ENCODE peak calls at places on chromosomes 4 and X, in four cellular contexts. O is A549, Z is ovary, K is tibial artery. C is an unnamed sample.

GRCh38 chr4:150581206-150581605 is 745 bp upstream of the MAB21L2 start:
- DNase-seq in O (no peak), Z (no peak), K (no peak), C (no peak)

GRCh38 chr4:60657802-60658201 is 542.3 kb upstream of the ADGRL3 start:
- DNase-seq in O (no peak), Z (no peak), K (no peak), C (no peak)

GRCh38 chrX:100410083-100410590 is at the start of gene PCDH19:
- DNase-seq in O (peak; percentile 49), Z (peak; percentile 58), K (no peak), C (no peak)

GRCh38 chr4:107408968-107409367 is 311.1 kb downstream of the PAPSS1 start:
- DNase-seq in O (no peak), Z (no peak), K (no peak), C (no peak)

GRCh38 chr4:118865091-118865708 is 23.5 kb upstream of the SYNPO2 start:
- DNase-seq in O (peak; percentile 49), Z (no peak), K (no peak), C (peak; percentile 43)

GRCh38 chrX:141642979-141643378 is 53.5 kb downstream of the SPANXA2 start:
- DNase-seq in O (no peak), Z (no peak), K (no peak), C (peak; percentile 2)

GRCh38 chrX:150913511-150913910 is 15.0 kb upstream of the CD99L2 start:
- DNase-seq in O (no peak), Z (no peak), K (no peak), C (peak; percentile 50)

GRCh38 chr4:161929966-161930365 is 233.8 kb downstream of the FSTL5 start:
- DNase-seq in O (no peak), Z (no peak), K (no peak), C (peak; percentile 22)

GRCh38 chr4:39718366-39719323 is 20.7 kb downstream of the UBE2K start:
- DNase-seq in O (no peak), Z (no peak), K (peak; percentile 52), C (no peak)

GRCh38 chrX:84123585-84123984 is 64.4 kb downstream of the RPS6KA6 start:
- DNase-seq in O (no peak), Z (no peak), K (no peak), C (no peak)

GRCh38 chr4:174437756-174438155 is 84.5 kb downstream of the HPGD start:
- DNase-seq in O (no peak), Z (no peak), K (no peak), C (no peak)

GRCh38 chr4:177010421-177010820 is 217.7 kb upstream of the VEGFC start:
- DNase-seq in O (no peak), Z (no peak), K (no peak), C (no peak)

GRCh38 chrX:12814434-12814833 is 23.2 kb downstream of the PRPS2 start:
- DNase-seq in O (peak; percentile 30), Z (no peak), K (no peak), C (peak; percentile 14)

GRCh38 chrX:15714529-15714928 is 23.5 kb upstream of the CA5B start:
- DNase-seq in O (no peak), Z (no peak), K (no peak), C (no peak)

GRCh38 chrX:49164589-49165360 is 2.2 kb downstream of the MAGIX start:
- DNase-seq in O (no peak), Z (no peak), K (no peak), C (no peak)

GRCh38 chr4:102736636-102737549 is 23.9 kb downstream of the MANBA start:
- DNase-seq in O (no peak), Z (no peak), K (no peak), C (no peak)

GRCh38 chr4:159430896-159431295 is 328.0 kb downstream of the RAPGEF2 start:
- DNase-seq in O (no peak), Z (no peak), K (no peak), C (no peak)

GRCh38 chrX:68492583-68492982 is 6.3 kb upstream of the YIPF6 start:
- DNase-seq in O (no peak), Z (no peak), K (no peak), C (no peak)

DNA sequence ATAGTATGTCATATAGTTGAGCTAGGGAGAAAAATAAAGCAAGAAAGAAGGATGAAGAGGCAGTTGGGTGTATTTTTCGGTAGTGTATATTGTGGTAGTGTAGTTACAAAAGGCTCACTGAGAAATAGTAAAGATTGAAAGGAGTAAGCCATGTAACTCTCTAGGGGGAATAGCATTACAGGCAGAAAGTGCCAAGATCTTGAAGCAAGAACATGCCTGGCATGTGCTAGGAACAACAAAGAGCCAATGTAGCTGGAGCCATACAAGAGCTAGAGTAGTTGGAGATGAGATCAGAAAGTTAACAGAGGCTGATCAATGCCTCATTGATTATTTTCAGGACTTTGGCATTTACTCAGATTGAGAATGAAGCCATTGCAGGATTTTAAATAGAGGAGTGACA is 3.0 kb downstream of the ABCE1 start:
- DNase-seq in O (no peak), Z (no peak), K (no peak), C (no peak)
- H3K4me3 ChIP-seq in O (no peak overlapping the region), Z (no peak overlapping the region), K (no peak overlapping the region), C (peak overlapping the region; percentile 62)

GRCh38 chrX:134246282-134246681 is 9.3 kb downstream of the CCDC160 start:
- DNase-seq in O (no peak), Z (no peak), K (no peak), C (no peak)

GRCh38 chrX:134249231-134249630 is 12.2 kb downstream of the CCDC160 start:
- DNase-seq in O (no peak), Z (no peak), K (no peak), C (no peak)

GRCh38 chrX:134244043-134244442 is 7.1 kb downstream of the CCDC160 start:
- DNase-seq in O (no peak), Z (no peak), K (no peak), C (no peak)

GRCh38 chrX:134251241-134251640 is 14.3 kb downstream of the CCDC160 start:
- DNase-seq in O (no peak), Z (no peak), K (no peak), C (no peak)

DNA sequence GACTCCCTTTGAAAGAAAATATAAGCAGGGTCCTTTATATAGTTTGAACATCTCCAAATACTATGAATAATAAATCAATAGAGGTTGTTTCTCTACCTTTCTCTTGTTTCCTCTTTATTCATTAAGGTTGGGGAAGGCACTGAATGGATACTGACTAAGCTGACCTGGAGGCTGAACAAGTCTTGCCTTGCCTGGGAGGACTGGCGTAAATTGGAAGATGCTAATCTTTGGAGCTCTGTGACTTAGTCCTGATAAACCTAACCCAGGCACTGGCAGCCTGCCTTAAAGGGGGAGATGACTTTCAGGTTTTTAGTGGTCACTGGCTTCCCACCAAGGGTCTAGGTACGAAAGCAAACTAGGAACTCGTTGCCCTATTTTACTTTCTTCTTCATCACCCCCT is 10.5 kb downstream of the CCDC160 start:
- DNase-seq in O (no peak), Z (no peak), K (no peak), C (no peak)
- TF ChIP-seq CTCF in O (no peak), Z (no peak), K (no peak), C (no peak)

GRCh38 chrX:316351-317325 is 2.0 kb downstream of the GTPBP6 start:
- DNase-seq in O (no peak), Z (peak; percentile 60), K (peak; percentile 72), C (no peak)

GRCh38 chrX:318739-319578 is at the start of gene GTPBP6:
- DNase-seq in O (peak; percentile 98), Z (peak; percentile 100), K (peak; percentile 100), C (peak; percentile 99)

GRCh38 chrX:319579-320125 is 1.1 kb upstream of the GTPBP6 start:
- DNase-seq in O (no peak), Z (peak; percentile 72), K (peak; percentile 75), C (no peak)

GRCh38 chrX:318068-318738 is 393 bp downstream of the GTPBP6 start:
- DNase-seq in O (peak; percentile 96), Z (peak; percentile 97), K (peak; percentile 99), C (peak; percentile 92)

DNA sequence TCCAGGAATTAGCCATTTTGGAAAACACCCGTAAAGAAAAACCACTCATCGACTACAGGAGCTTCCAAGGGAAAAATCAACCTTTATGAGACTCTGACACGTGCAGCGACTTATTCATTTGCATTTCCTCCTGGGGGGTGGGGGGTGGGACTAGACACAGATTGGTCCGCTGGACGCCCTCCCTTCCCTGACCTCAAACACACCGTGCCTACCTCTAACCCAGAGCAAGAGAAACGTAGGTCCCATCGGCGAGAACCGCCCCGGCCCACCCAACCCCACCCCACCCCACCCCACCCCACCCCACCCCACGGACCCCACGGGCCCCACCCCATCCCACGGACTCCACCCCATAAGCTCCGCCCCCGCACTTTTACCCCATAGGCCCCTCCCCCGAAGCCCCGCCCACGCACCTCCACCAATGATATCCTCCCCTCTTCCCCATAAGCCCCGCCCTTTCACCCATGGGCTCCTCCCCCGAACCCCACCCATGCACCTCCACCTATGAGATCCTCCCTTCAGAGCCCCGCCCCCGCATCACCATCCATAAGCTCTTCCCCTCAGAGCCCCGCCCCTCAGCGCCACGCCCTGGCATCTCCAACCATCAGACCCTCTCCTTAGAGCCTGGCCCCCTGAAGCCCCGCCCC is 1.1 kb downstream of the GTPBP6 start:
- DNase-seq in O (peak; percentile 84), Z (no peak), K (no peak), C (no peak)
- H3K4me3 ChIP-seq in O (peak overlapping the region; percentile 93), Z (peak overlapping the region; percentile 61), K (peak overlapping the region; percentile 97), C (peak overlapping the region; percentile 63)

GRCh38 chrX:153828723-153829548 is 1.4 kb downstream of the PDZD4 start:
- DNase-seq in O (no peak), Z (no peak), K (no peak), C (no peak)
- TF ChIP-seq CTCF in O (no peak), Z (no peak), K (no peak), C (no peak)

C was measured in HFF-Myc.